ENCODE peak calls at places on chromosome X, in eight cellular contexts. One of them, this sample, is unnamed.

GRCh38 chrX:55908685-55909212 is 191.2 kb downstream of the RRAGB start:
- DNase-seq in PC-3: peak; percentile 52
- DNase-seq in hepatocyte: peak; percentile 25
- DNase-seq in lower leg skin: peak; percentile 81
- DNase-seq in upper lobe of right lung: peak; percentile 30
- DNase-seq in tibial nerve: no peak
- DNase-seq in fibroblast of mammary gland: peak; percentile 2
- DNase-seq in astrocyte of the cerebellum: no peak
- DNase-seq in this sample: peak; percentile 15

GRCh38 chrX:41273638-41274037 is 60.3 kb upstream of the DDX3X start:
- DNase-seq in PC-3: no peak
- DNase-seq in hepatocyte: no peak
- DNase-seq in lower leg skin: no peak
- DNase-seq in upper lobe of right lung: no peak
- DNase-seq in tibial nerve: no peak
- DNase-seq in fibroblast of mammary gland: peak; percentile 18
- DNase-seq in astrocyte of the cerebellum: peak; percentile 5
- DNase-seq in this sample: no peak

GRCh38 chrX:49879656-49880277 is 483 bp downstream of the USP27X start:
- DNase-seq in PC-3: no peak
- DNase-seq in hepatocyte: no peak
- DNase-seq in lower leg skin: no peak
- DNase-seq in upper lobe of right lung: no peak
- DNase-seq in tibial nerve: no peak
- DNase-seq in fibroblast of mammary gland: no peak
- DNase-seq in astrocyte of the cerebellum: no peak
- DNase-seq in this sample: no peak

GRCh38 chrX:68807818-68808217 is 21.0 kb upstream of the EFNB1 start:
- DNase-seq in PC-3: peak; percentile 59
- DNase-seq in hepatocyte: peak; percentile 40
- DNase-seq in lower leg skin: no peak
- DNase-seq in upper lobe of right lung: no peak
- DNase-seq in tibial nerve: peak; percentile 48
- DNase-seq in fibroblast of mammary gland: peak; percentile 25
- DNase-seq in astrocyte of the cerebellum: no peak
- DNase-seq in this sample: no peak

GRCh38 chrX:58025979-58026378 is 115.7 kb upstream of the ZXDA start:
- DNase-seq in PC-3: peak; percentile 51
- DNase-seq in hepatocyte: no peak
- DNase-seq in lower leg skin: no peak
- DNase-seq in upper lobe of right lung: no peak
- DNase-seq in tibial nerve: peak; percentile 39
- DNase-seq in fibroblast of mammary gland: peak; percentile 40
- DNase-seq in astrocyte of the cerebellum: no peak
- DNase-seq in this sample: no peak

GRCh38 chrX:20315140-20315539 is 48.4 kb upstream of the RPS6KA3 start:
- DNase-seq in PC-3: no peak
- DNase-seq in hepatocyte: peak; percentile 8
- DNase-seq in lower leg skin: no peak
- DNase-seq in upper lobe of right lung: no peak
- DNase-seq in tibial nerve: no peak
- DNase-seq in fibroblast of mammary gland: no peak
- DNase-seq in astrocyte of the cerebellum: no peak
- DNase-seq in this sample: no peak

GRCh38 chrX:43552166-43552565 is 103.9 kb upstream of the MAOA start:
- DNase-seq in PC-3: peak; percentile 68
- DNase-seq in hepatocyte: peak; percentile 72
- DNase-seq in lower leg skin: no peak
- DNase-seq in upper lobe of right lung: no peak
- DNase-seq in tibial nerve: no peak
- DNase-seq in fibroblast of mammary gland: no peak
- DNase-seq in astrocyte of the cerebellum: no peak
- DNase-seq in this sample: no peak

GRCh38 chrX:24925430-24925829 is 90.3 kb downstream of the ARX start:
- DNase-seq in PC-3: peak; percentile 49
- DNase-seq in hepatocyte: no peak
- DNase-seq in lower leg skin: no peak
- DNase-seq in upper lobe of right lung: no peak
- DNase-seq in tibial nerve: no peak
- DNase-seq in fibroblast of mammary gland: peak; percentile 18
- DNase-seq in astrocyte of the cerebellum: no peak
- DNase-seq in this sample: no peak

GRCh38 chrX:17851854-17852253 is 9.2 kb downstream of the RAI2 start:
- DNase-seq in PC-3: no peak
- DNase-seq in hepatocyte: no peak
- DNase-seq in lower leg skin: no peak
- DNase-seq in upper lobe of right lung: no peak
- DNase-seq in tibial nerve: no peak
- DNase-seq in fibroblast of mammary gland: no peak
- DNase-seq in astrocyte of the cerebellum: no peak
- DNase-seq in this sample: no peak
- TF ChIP-seq CTCF in PC-3: no peak
- TF ChIP-seq CTCF in hepatocyte: no peak
- TF ChIP-seq CTCF in lower leg skin: no peak
- TF ChIP-seq CTCF in upper lobe of right lung: no peak
- TF ChIP-seq CTCF in tibial nerve: no peak
- TF ChIP-seq CTCF in fibroblast of mammary gland: no peak
- TF ChIP-seq CTCF in astrocyte of the cerebellum: no peak
- TF ChIP-seq CTCF in this sample: no peak

GRCh38 chrX:39133971-39134370 is 332.7 kb downstream of the MID1IP1 start:
- DNase-seq in PC-3: peak; percentile 37
- DNase-seq in hepatocyte: peak; percentile 15
- DNase-seq in lower leg skin: no peak
- DNase-seq in upper lobe of right lung: no peak
- DNase-seq in tibial nerve: no peak
- DNase-seq in fibroblast of mammary gland: no peak
- DNase-seq in astrocyte of the cerebellum: no peak
- DNase-seq in this sample: no peak
- TF ChIP-seq CTCF in PC-3: peak; percentile 58
- TF ChIP-seq CTCF in hepatocyte: no peak
- TF ChIP-seq CTCF in lower leg skin: no peak
- TF ChIP-seq CTCF in upper lobe of right lung: peak; percentile 7
- TF ChIP-seq CTCF in tibial nerve: no peak
- TF ChIP-seq CTCF in fibroblast of mammary gland: no peak
- TF ChIP-seq CTCF in astrocyte of the cerebellum: no peak
- TF ChIP-seq CTCF in this sample: no peak

GRCh38 chrX:147550217-147550616 is 361.5 kb upstream of the FMR1 start:
- DNase-seq in PC-3: peak; percentile 11
- DNase-seq in hepatocyte: peak; percentile 36
- DNase-seq in lower leg skin: no peak
- DNase-seq in upper lobe of right lung: no peak
- DNase-seq in tibial nerve: no peak
- DNase-seq in fibroblast of mammary gland: no peak
- DNase-seq in astrocyte of the cerebellum: no peak
- DNase-seq in this sample: no peak
- TF ChIP-seq CTCF in PC-3: peak; percentile 44
- TF ChIP-seq CTCF in hepatocyte: peak; percentile 46
- TF ChIP-seq CTCF in lower leg skin: no peak
- TF ChIP-seq CTCF in upper lobe of right lung: peak; percentile 19
- TF ChIP-seq CTCF in tibial nerve: no peak
- TF ChIP-seq CTCF in fibroblast of mammary gland: no peak
- TF ChIP-seq CTCF in astrocyte of the cerebellum: peak; percentile 12
- TF ChIP-seq CTCF in this sample: no peak

GRCh38 chrX:12891167-12891566 is 15.3 kb upstream of the TLR8 start:
- DNase-seq in PC-3: no peak
- DNase-seq in hepatocyte: no peak
- DNase-seq in lower leg skin: no peak
- DNase-seq in upper lobe of right lung: no peak
- DNase-seq in tibial nerve: no peak
- DNase-seq in fibroblast of mammary gland: no peak
- DNase-seq in astrocyte of the cerebellum: no peak
- DNase-seq in this sample: no peak

GRCh38 chrX:12896935-12897334 is 9.5 kb upstream of the TLR8 start:
- DNase-seq in PC-3: no peak
- DNase-seq in hepatocyte: no peak
- DNase-seq in lower leg skin: no peak
- DNase-seq in upper lobe of right lung: no peak
- DNase-seq in tibial nerve: no peak
- DNase-seq in fibroblast of mammary gland: no peak
- DNase-seq in astrocyte of the cerebellum: no peak
- DNase-seq in this sample: no peak

GRCh38 chrX:12891915-12892506 is 14.4 kb upstream of the TLR8 start:
- DNase-seq in PC-3: no peak
- DNase-seq in hepatocyte: no peak
- DNase-seq in lower leg skin: no peak
- DNase-seq in upper lobe of right lung: no peak
- DNase-seq in tibial nerve: no peak
- DNase-seq in fibroblast of mammary gland: no peak
- DNase-seq in astrocyte of the cerebellum: no peak
- DNase-seq in this sample: no peak

GRCh38 chrX:12895856-12896255 is 10.6 kb upstream of the TLR8 start:
- DNase-seq in PC-3: no peak
- DNase-seq in hepatocyte: no peak
- DNase-seq in lower leg skin: no peak
- DNase-seq in upper lobe of right lung: no peak
- DNase-seq in tibial nerve: no peak
- DNase-seq in fibroblast of mammary gland: no peak
- DNase-seq in astrocyte of the cerebellum: no peak
- DNase-seq in this sample: no peak

GRCh38 chrX:12894074-12894691 is 12.2 kb upstream of the TLR8 start:
- DNase-seq in PC-3: peak; percentile 55
- DNase-seq in hepatocyte: peak; percentile 66
- DNase-seq in lower leg skin: no peak
- DNase-seq in upper lobe of right lung: no peak
- DNase-seq in tibial nerve: peak; percentile 29
- DNase-seq in fibroblast of mammary gland: peak; percentile 18
- DNase-seq in astrocyte of the cerebellum: no peak
- DNase-seq in this sample: no peak
- TF ChIP-seq CTCF in PC-3: peak; percentile 84
- TF ChIP-seq CTCF in hepatocyte: peak; percentile 63
- TF ChIP-seq CTCF in lower leg skin: no peak
- TF ChIP-seq CTCF in upper lobe of right lung: peak; percentile 64
- TF ChIP-seq CTCF in tibial nerve: peak; percentile 51
- TF ChIP-seq CTCF in fibroblast of mammary gland: peak; percentile 66
- TF ChIP-seq CTCF in astrocyte of the cerebellum: peak; percentile 58
- TF ChIP-seq CTCF in this sample: peak; percentile 39

GRCh38 chrX:16138108-16138427 is 14.7 kb downstream of the GRPR start:
- DNase-seq in PC-3: no peak
- DNase-seq in hepatocyte: peak; percentile 28
- DNase-seq in lower leg skin: no peak
- DNase-seq in upper lobe of right lung: no peak
- DNase-seq in tibial nerve: no peak
- DNase-seq in fibroblast of mammary gland: no peak
- DNase-seq in astrocyte of the cerebellum: no peak
- DNase-seq in this sample: no peak
- TF ChIP-seq CTCF in PC-3: no peak
- TF ChIP-seq CTCF in hepatocyte: peak; percentile 32
- TF ChIP-seq CTCF in lower leg skin: no peak
- TF ChIP-seq CTCF in upper lobe of right lung: no peak
- TF ChIP-seq CTCF in tibial nerve: no peak
- TF ChIP-seq CTCF in fibroblast of mammary gland: peak; percentile 2
- TF ChIP-seq CTCF in astrocyte of the cerebellum: no peak
- TF ChIP-seq CTCF in this sample: no peak

GRCh38 chrX:81957900-81958545 is 756.1 kb downstream of the SH3BGRL start:
- DNase-seq in PC-3: peak; percentile 50
- DNase-seq in hepatocyte: peak; percentile 4
- DNase-seq in lower leg skin: no peak
- DNase-seq in upper lobe of right lung: no peak
- DNase-seq in tibial nerve: no peak
- DNase-seq in fibroblast of mammary gland: peak; percentile 10
- DNase-seq in astrocyte of the cerebellum: no peak
- DNase-seq in this sample: no peak
- TF ChIP-seq CTCF in PC-3: peak; percentile 61
- TF ChIP-seq CTCF in hepatocyte: no peak
- TF ChIP-seq CTCF in lower leg skin: no peak
- TF ChIP-seq CTCF in upper lobe of right lung: peak; percentile 26
- TF ChIP-seq CTCF in tibial nerve: peak; percentile 26
- TF ChIP-seq CTCF in fibroblast of mammary gland: peak; percentile 31
- TF ChIP-seq CTCF in astrocyte of the cerebellum: no peak
- TF ChIP-seq CTCF in this sample: peak; percentile 23

DNA sequence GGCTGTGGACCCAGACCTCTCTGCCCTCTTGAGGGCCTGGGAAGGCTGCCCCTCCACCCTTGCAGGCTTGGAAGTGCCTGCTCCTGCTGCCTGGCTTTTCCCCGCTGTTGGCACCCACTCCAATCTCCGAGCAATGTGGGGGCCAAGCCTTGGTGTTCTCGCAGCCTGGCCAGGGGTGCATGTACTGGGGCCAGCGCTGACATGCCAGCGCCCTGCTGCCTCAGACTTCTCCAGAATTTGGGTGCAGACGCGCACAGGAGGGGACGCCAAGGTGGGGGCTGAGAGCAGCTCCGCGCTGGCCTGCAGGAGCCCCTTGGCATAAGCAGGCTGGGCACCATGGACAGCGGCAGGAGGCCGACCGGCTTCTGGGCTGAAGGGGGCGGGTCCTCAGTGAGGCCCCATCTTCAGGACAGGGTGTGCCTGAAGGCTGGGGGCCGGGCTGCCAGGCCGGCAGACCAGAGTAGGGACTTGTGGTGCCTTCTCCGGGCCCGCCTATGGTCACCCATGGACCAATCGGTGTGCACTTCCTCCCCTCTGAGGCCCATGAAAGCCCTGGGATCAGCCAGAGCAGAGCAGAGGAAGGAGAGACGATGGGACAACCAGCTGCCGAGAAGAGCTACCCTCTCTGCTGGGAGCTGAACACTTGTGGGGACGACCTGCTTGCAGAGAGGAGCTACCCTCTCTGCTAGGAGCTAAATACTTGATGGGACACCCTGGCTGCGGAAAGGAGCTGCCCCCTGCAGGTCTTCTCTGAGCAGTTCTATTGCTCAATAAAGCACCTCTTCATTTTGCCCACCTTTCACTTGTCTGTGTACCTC is 118.3 kb downstream of the DNAAF6 start:
- DNase-seq in PC-3: peak; percentile 6
- DNase-seq in hepatocyte: peak; percentile 85
- DNase-seq in lower leg skin: no peak
- DNase-seq in upper lobe of right lung: peak; percentile 63
- DNase-seq in tibial nerve: no peak
- DNase-seq in fibroblast of mammary gland: peak; percentile 14
- DNase-seq in astrocyte of the cerebellum: no peak
- DNase-seq in this sample: peak; percentile 74
- TF ChIP-seq CTCF in PC-3: peak; percentile 38
- TF ChIP-seq CTCF in hepatocyte: peak; percentile 9
- TF ChIP-seq CTCF in lower leg skin: no peak
- TF ChIP-seq CTCF in upper lobe of right lung: no peak
- TF ChIP-seq CTCF in tibial nerve: no peak
- TF ChIP-seq CTCF in fibroblast of mammary gland: peak; percentile 24
- TF ChIP-seq CTCF in astrocyte of the cerebellum: peak; percentile 21
- TF ChIP-seq CTCF in this sample: no peak